ENCODE peak calls at places on chromosomes 4 and X, in eight cellular contexts. G, N, V, X, R, S, E and P are unnamed samples.

GRCh38 chr4:74768857-74769525 is 25.3 kb downstream of the BTC start:
- DNase-seq in G (peak; percentile 12), N (no peak), V (no peak), X (peak; percentile 30), R (no peak), S (no peak), E (no peak), P (no peak)

GRCh38 chr4:107900067-107900466 is 31.3 kb upstream of the CYP2U1 start:
- DNase-seq in G (no peak), N (no peak), V (no peak), X (no peak), R (no peak), S (no peak), E (no peak), P (no peak)

GRCh38 chr4:54091637-54092404 is 8.1 kb upstream of the GSX2 start:
- DNase-seq in G (peak; percentile 80), N (peak; percentile 82), V (peak; percentile 73), X (peak; percentile 49), R (peak; percentile 68), S (peak; percentile 91), E (peak; percentile 76), P (peak; percentile 80)

GRCh38 chrX:118807151-118808017 is 16.2 kb upstream of the ZCCHC12 start:
- DNase-seq in G (peak; percentile 54), N (peak; percentile 27), V (peak; percentile 55), X (peak; percentile 18), R (peak; percentile 35), S (no peak), E (no peak), P (peak; percentile 29)

GRCh38 chrX:2134782-2135181 is 366.0 kb downstream of the DHRSX start:
- DNase-seq in G (no peak), N (no peak), V (no peak), X (no peak), R (no peak), S (no peak), E (no peak), P (no peak)

GRCh38 chr4:99811117-99811516 is 5.5 kb upstream of the DAPP1 start:
- DNase-seq in G (no peak), N (no peak), V (no peak), X (no peak), R (no peak), S (no peak), E (no peak), P (no peak)

GRCh38 chr4:180828455-180829018 is 1414.7 kb upstream of the TENM3 start:
- DNase-seq in G (no peak), N (no peak), V (no peak), X (peak; percentile 48), R (no peak), S (no peak), E (no peak), P (peak; percentile 65)

GRCh38 chr4:23881674-23882337 is 8.0 kb downstream of the PPARGC1A start:
- DNase-seq in G (no peak), N (no peak), V (no peak), X (no peak), R (no peak), S (no peak), E (no peak), P (no peak)

GRCh38 chrX:38864165-38864564 is 62.9 kb downstream of the MID1IP1 start:
- DNase-seq in G (no peak), N (no peak), V (no peak), X (peak; percentile 39), R (no peak), S (no peak), E (no peak), P (no peak)

GRCh38 chrX:45266456-45266855 is 65.8 kb upstream of the DIPK2B start:
- DNase-seq in G (no peak), N (no peak), V (no peak), X (no peak), R (no peak), S (no peak), E (no peak), P (no peak)

GRCh38 chr4:8200302-8200975 is 1.3 kb downstream of the SH3TC1 start:
- DNase-seq in G (peak; percentile 67), N (peak; percentile 79), V (no peak), X (no peak), R (peak; percentile 42), S (peak; percentile 88), E (peak; percentile 67), P (peak; percentile 45)

GRCh38 chr4:26330186-26330787 is 9.5 kb downstream of the RBPJ start:
- DNase-seq in G (no peak), N (no peak), V (no peak), X (peak; percentile 41), R (peak; percentile 30), S (no peak), E (no peak), P (peak; percentile 25)

GRCh38 chr4:5760246-5760645 is 49.2 kb downstream of the EVC start:
- DNase-seq in G (no peak), N (no peak), V (no peak), X (no peak), R (no peak), S (peak; percentile 15), E (no peak), P (no peak)

GRCh38 chr4:26150948-26151347 is 169.9 kb upstream of the RBPJ start:
- DNase-seq in G (no peak), N (no peak), V (no peak), X (peak; percentile 50), R (no peak), S (no peak), E (no peak), P (no peak)

GRCh38 chrX:78042601-78043000 is 61.4 kb upstream of the PGK1 start:
- DNase-seq in G (no peak), N (no peak), V (no peak), X (no peak), R (no peak), S (no peak), E (no peak), P (no peak)

GRCh38 chrX:46791927-46792825 is 33.3 kb upstream of the SLC9A7 start:
- DNase-seq in G (peak; percentile 34), N (no peak), V (no peak), X (peak; percentile 95), R (no peak), S (no peak), E (no peak), P (no peak)

GRCh38 chr4:82606622-82607021 is 44.8 kb upstream of the TMEM150C start:
- DNase-seq in G (no peak), N (no peak), V (no peak), X (no peak), R (no peak), S (no peak), E (no peak), P (no peak)

DNA sequence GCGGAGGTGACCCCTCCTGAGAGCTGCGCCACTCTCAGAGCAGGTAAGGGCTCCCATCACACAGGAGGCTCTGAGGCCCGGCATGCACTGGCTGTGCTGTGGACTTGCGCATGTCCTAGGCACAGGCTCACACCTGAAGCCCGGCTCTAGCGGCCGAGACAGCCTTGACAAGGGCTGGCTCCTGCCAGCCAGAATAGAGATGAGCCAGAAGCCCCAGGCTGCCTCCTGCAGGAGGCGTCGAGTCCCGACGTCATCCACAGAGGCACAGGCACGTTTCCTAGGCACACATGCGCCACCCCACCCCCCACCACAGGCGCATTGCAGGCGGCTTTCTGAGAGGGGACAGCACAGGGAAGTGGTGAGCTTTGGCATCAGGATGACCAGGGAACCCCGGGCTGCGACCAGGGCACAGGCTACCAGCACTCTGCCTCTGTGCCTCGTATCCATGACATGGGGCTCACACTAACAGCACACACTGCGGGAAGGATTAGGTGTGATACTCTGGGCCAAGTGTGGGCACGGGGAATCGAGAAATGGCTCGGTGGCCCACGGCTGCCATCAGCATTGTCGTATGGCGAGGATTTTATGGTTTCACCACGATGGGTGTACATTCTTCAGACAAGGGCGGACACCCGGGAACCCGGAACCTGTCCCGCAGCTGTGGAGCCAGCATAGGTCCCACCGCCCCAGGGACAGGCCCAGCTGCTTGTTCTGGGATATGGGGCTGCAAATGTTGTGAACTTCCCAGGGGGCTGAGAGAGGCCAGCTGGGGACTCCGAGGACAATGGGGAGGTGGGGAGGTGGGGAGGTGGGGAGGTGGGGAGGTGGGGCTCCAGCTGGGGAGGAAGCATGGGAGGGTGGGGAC is 90.7 kb upstream of the ADRA2C start:
- DNase-seq in G (peak; percentile 4), N (no peak), V (no peak), X (no peak), R (no peak), S (peak; percentile 52), E (no peak), P (peak; percentile 10)
- H3K27me3 ChIP-seq in G (no peaks in the 10 kb centered on the region), N (peaks cover 2% of the 10 kb centered on the region), V (no peaks in the 10 kb centered on the region), X (peaks cover 2% of the 10 kb centered on the region), R (peaks cover 10% of the 10 kb centered on the region), S (no peaks in the 10 kb centered on the region), E (no peaks in the 10 kb centered on the region), P (no peaks in the 10 kb centered on the region)

GRCh38 chrX:129762448-129762847 is 17.3 kb upstream of the SASH3 start:
- DNase-seq in G (no peak), N (no peak), V (no peak), X (no peak), R (no peak), S (no peak), E (no peak), P (no peak)
- H3K4me3 ChIP-seq in G (no peak overlapping the region), N (no peak overlapping the region), V (no peak overlapping the region), X (no peak overlapping the region), R (no peak overlapping the region), S (no peak overlapping the region), E (no peak overlapping the region), P (no peak overlapping the region)

DNA sequence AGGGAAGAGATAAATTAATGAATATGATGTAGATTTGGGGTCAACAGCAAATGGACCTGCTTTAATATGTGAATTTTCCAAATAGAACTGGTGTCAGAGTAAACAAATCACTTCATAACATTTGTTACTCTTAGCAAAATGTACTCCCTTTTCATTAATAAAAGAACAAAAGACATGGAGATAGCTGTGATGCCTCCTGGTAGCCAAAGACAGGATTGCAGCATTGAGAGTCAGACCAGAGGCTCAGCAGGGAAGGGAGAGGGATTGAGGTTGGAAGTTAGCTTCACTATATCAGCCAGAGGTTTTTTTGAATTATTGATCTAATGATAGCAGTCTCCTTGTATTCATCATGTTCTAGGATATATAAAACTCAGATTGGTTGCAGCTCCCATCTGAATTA is 17.4 kb upstream of the RAB40A start:
- DNase-seq in G (no peak), N (no peak), V (no peak), X (no peak), R (no peak), S (no peak), E (no peak), P (no peak)
- TF ChIP-seq CTCF in G (no peak), N (no peak), V (no peak), X (no peak), R (no peak), S (no peak), E (no peak), P (no peak)

GRCh38 chrX:81240701-81241100 is 38.8 kb downstream of the SH3BGRL start:
- DNase-seq in G (no peak), N (no peak), V (no peak), X (no peak), R (no peak), S (no peak), E (no peak), P (no peak)

GRCh38 chrX:81238166-81238565 is 36.3 kb downstream of the SH3BGRL start:
- DNase-seq in G (no peak), N (no peak), V (no peak), X (no peak), R (no peak), S (no peak), E (no peak), P (no peak)

GRCh38 chrX:81232218-81232617 is 30.3 kb downstream of the SH3BGRL start:
- DNase-seq in G (no peak), N (no peak), V (no peak), X (no peak), R (no peak), S (no peak), E (no peak), P (no peak)

GRCh38 chrX:81241753-81242152 is 39.9 kb downstream of the SH3BGRL start:
- DNase-seq in G (no peak), N (no peak), V (no peak), X (no peak), R (no peak), S (no peak), E (no peak), P (no peak)

GRCh38 chrX:81237516-81237915 is 35.6 kb downstream of the SH3BGRL start:
- DNase-seq in G (no peak), N (no peak), V (no peak), X (no peak), R (no peak), S (no peak), E (no peak), P (no peak)
- H3K27me3 ChIP-seq in G (no peaks in the 10 kb centered on the region), N (no peaks in the 10 kb centered on the region), V (no peaks in the 10 kb centered on the region), X (no peaks in the 10 kb centered on the region), R (no peaks in the 10 kb centered on the region), S (no peaks in the 10 kb centered on the region), E (no peaks in the 10 kb centered on the region), P (no peaks in the 10 kb centered on the region)